ENCODE peak calls at places on chromosomes 2 and 18, in eight cellular contexts. One of them, this sample, is unnamed.

GRCh38 chr2:97911210-97911921 is 84.4 kb downstream of the TMEM131 start:
- DNase-seq in bronchial epithelial cell: peak; percentile 49
- DNase-seq in psoas muscle: no peak
- DNase-seq in right lobe of liver: no peak
- DNase-seq in aorta: no peak
- DNase-seq in NT2/D1: no peak
- DNase-seq in uterus: no peak
- DNase-seq in cardiac muscle cell: no peak
- DNase-seq in this sample: no peak

GRCh38 chr2:17792515-17792914 is 23.7 kb upstream of the MSGN1 start:
- DNase-seq in aorta: no peak
- DNase-seq in psoas muscle: no peak
- DNase-seq in uterus: no peak
- DNase-seq in cardiac muscle cell: no peak
- DNase-seq in right lobe of liver: no peak
- DNase-seq in bronchial epithelial cell: no peak
- DNase-seq in NT2/D1: no peak
- DNase-seq in this sample: no peak

GRCh38 chr2:188522517-188522916 is 230.8 kb downstream of the GULP1 start:
- DNase-seq in uterus: no peak
- DNase-seq in bronchial epithelial cell: peak; percentile 27
- DNase-seq in aorta: no peak
- DNase-seq in right lobe of liver: no peak
- DNase-seq in cardiac muscle cell: no peak
- DNase-seq in psoas muscle: no peak
- DNase-seq in NT2/D1: no peak
- DNase-seq in this sample: no peak

GRCh38 chr2:218991674-218992168 is 1.5 kb downstream of the CRYBA2 start:
- DNase-seq in bronchial epithelial cell: peak; percentile 30
- DNase-seq in uterus: no peak
- DNase-seq in NT2/D1: no peak
- DNase-seq in right lobe of liver: no peak
- DNase-seq in aorta: no peak
- DNase-seq in psoas muscle: peak; percentile 18
- DNase-seq in cardiac muscle cell: peak; percentile 37
- DNase-seq in this sample: peak; percentile 72

GRCh38 chr2:186518945-186519344 is 32.9 kb downstream of the ZC3H15 start:
- DNase-seq in aorta: no peak
- DNase-seq in bronchial epithelial cell: peak; percentile 81
- DNase-seq in uterus: no peak
- DNase-seq in NT2/D1: no peak
- DNase-seq in psoas muscle: no peak
- DNase-seq in cardiac muscle cell: no peak
- DNase-seq in right lobe of liver: no peak
- DNase-seq in this sample: no peak

GRCh38 chr18:12079504-12080237 is 14.0 kb upstream of the ANKRD62 start:
- DNase-seq in uterus: peak; percentile 11
- DNase-seq in bronchial epithelial cell: no peak
- DNase-seq in right lobe of liver: no peak
- DNase-seq in NT2/D1: no peak
- DNase-seq in aorta: peak; percentile 54
- DNase-seq in cardiac muscle cell: no peak
- DNase-seq in psoas muscle: no peak
- DNase-seq in this sample: no peak

GRCh38 chr2:23363831-23364230 is 21.1 kb upstream of the KLHL29 start:
- DNase-seq in bronchial epithelial cell: peak; percentile 39
- DNase-seq in uterus: no peak
- DNase-seq in NT2/D1: peak; percentile 63
- DNase-seq in right lobe of liver: no peak
- DNase-seq in psoas muscle: no peak
- DNase-seq in aorta: no peak
- DNase-seq in cardiac muscle cell: no peak
- DNase-seq in this sample: no peak

GRCh38 chr2:192313773-192314172 is 119.0 kb upstream of the TMEFF2 start:
- DNase-seq in aorta: no peak
- DNase-seq in cardiac muscle cell: no peak
- DNase-seq in bronchial epithelial cell: no peak
- DNase-seq in psoas muscle: no peak
- DNase-seq in uterus: no peak
- DNase-seq in right lobe of liver: no peak
- DNase-seq in NT2/D1: no peak
- DNase-seq in this sample: no peak

GRCh38 chr18:37481491-37481890 is 84.1 kb downstream of the CELF4 start:
- DNase-seq in cardiac muscle cell: no peak
- DNase-seq in uterus: no peak
- DNase-seq in NT2/D1: no peak
- DNase-seq in right lobe of liver: no peak
- DNase-seq in aorta: no peak
- DNase-seq in bronchial epithelial cell: peak; percentile 87
- DNase-seq in psoas muscle: no peak
- DNase-seq in this sample: no peak

GRCh38 chr2:25491966-25492532 is 150.3 kb upstream of the DNMT3A start:
- DNase-seq in uterus: no peak
- DNase-seq in bronchial epithelial cell: peak; percentile 79
- DNase-seq in cardiac muscle cell: no peak
- DNase-seq in aorta: no peak
- DNase-seq in right lobe of liver: no peak
- DNase-seq in psoas muscle: no peak
- DNase-seq in NT2/D1: no peak
- DNase-seq in this sample: no peak

GRCh38 chr18:7273301-7273911 is 42.5 kb downstream of the LRRC30 start:
- DNase-seq in uterus: peak; percentile 76
- DNase-seq in NT2/D1: no peak
- DNase-seq in psoas muscle: peak; percentile 75
- DNase-seq in cardiac muscle cell: no peak
- DNase-seq in right lobe of liver: peak; percentile 61
- DNase-seq in bronchial epithelial cell: peak; percentile 25
- DNase-seq in aorta: peak; percentile 80
- DNase-seq in this sample: no peak

GRCh38 chr2:108632748-108633147 is 86.5 kb upstream of the RANBP2 start:
- DNase-seq in bronchial epithelial cell: no peak
- DNase-seq in cardiac muscle cell: no peak
- DNase-seq in uterus: no peak
- DNase-seq in aorta: no peak
- DNase-seq in right lobe of liver: no peak
- DNase-seq in psoas muscle: no peak
- DNase-seq in NT2/D1: no peak
- DNase-seq in this sample: no peak

GRCh38 chr2:164430166-164430783 is 191.0 kb downstream of the GRB14 start:
- DNase-seq in right lobe of liver: no peak
- DNase-seq in cardiac muscle cell: peak; percentile 65
- DNase-seq in psoas muscle: no peak
- DNase-seq in NT2/D1: peak; percentile 40
- DNase-seq in aorta: no peak
- DNase-seq in uterus: no peak
- DNase-seq in bronchial epithelial cell: peak; percentile 51
- DNase-seq in this sample: peak; percentile 8

GRCh38 chr18:43571078-43571689 is 293.9 kb upstream of the SYT4 start:
- DNase-seq in cardiac muscle cell: peak; percentile 62
- DNase-seq in psoas muscle: no peak
- DNase-seq in uterus: peak; percentile 33
- DNase-seq in NT2/D1: peak; percentile 25
- DNase-seq in aorta: no peak
- DNase-seq in right lobe of liver: no peak
- DNase-seq in bronchial epithelial cell: peak; percentile 54
- DNase-seq in this sample: peak; percentile 29

GRCh38 chr2:225670111-225670974 is 270.8 kb downstream of the NYAP2 start:
- DNase-seq in bronchial epithelial cell: peak; percentile 53
- DNase-seq in aorta: no peak
- DNase-seq in psoas muscle: no peak
- DNase-seq in NT2/D1: peak; percentile 33
- DNase-seq in uterus: no peak
- DNase-seq in right lobe of liver: no peak
- DNase-seq in cardiac muscle cell: peak; percentile 49
- DNase-seq in this sample: no peak

GRCh38 chr2:2839393-2840096 is 508.5 kb upstream of the MYT1L start:
- DNase-seq in NT2/D1: no peak
- DNase-seq in aorta: no peak
- DNase-seq in right lobe of liver: no peak
- DNase-seq in cardiac muscle cell: no peak
- DNase-seq in bronchial epithelial cell: no peak
- DNase-seq in psoas muscle: no peak
- DNase-seq in uterus: no peak
- DNase-seq in this sample: no peak

GRCh38 chr18:13501896-13502295 is 224.5 kb downstream of the FAM210A start:
- DNase-seq in psoas muscle: no peak
- DNase-seq in NT2/D1: no peak
- DNase-seq in uterus: no peak
- DNase-seq in cardiac muscle cell: no peak
- DNase-seq in bronchial epithelial cell: peak; percentile 33
- DNase-seq in aorta: no peak
- DNase-seq in right lobe of liver: no peak
- DNase-seq in this sample: no peak

DNA sequence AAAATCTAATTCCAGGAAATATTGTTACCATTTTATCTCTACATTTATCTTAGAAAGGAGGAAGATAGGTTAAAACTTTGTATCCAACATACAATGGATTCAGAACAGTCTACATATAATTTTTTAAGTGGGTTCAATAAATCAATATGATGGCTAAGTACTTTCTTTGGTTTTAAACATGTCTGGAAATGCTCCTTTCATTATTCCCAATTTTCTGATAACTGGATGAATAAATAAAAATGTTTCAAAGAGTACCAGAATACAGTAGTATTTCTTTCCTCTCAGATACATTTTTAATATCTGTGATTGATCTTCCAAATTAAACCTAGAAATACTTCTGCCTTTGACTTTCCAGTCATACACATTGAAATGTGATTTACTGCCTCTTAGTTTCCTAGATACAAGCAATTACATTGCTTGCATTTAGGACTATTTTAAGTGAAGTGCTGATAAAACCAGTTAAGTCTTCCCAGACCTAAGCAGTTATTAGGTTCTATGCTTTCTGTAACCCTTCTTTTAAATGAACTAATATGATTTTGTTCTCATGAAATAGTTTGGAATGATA is 283.5 kb downstream of the CCDC178 start:
- DNase-seq in psoas muscle: no peak
- DNase-seq in cardiac muscle cell: no peak
- DNase-seq in NT2/D1: no peak
- DNase-seq in aorta: no peak
- DNase-seq in uterus: no peak
- DNase-seq in right lobe of liver: no peak
- DNase-seq in bronchial epithelial cell: no peak
- DNase-seq in this sample: no peak
- H3K4me3 ChIP-seq in psoas muscle: no peak overlapping the region
- H3K4me3 ChIP-seq in cardiac muscle cell: no peak overlapping the region
- H3K4me3 ChIP-seq in NT2/D1: no peak overlapping the region
- H3K4me3 ChIP-seq in aorta: no peak overlapping the region
- H3K4me3 ChIP-seq in uterus: no peak overlapping the region
- H3K4me3 ChIP-seq in right lobe of liver: no peak overlapping the region
- H3K4me3 ChIP-seq in bronchial epithelial cell: no peak overlapping the region
- H3K4me3 ChIP-seq in this sample: no peak overlapping the region

GRCh38 chr2:238077292-238077691 is 16.5 kb downstream of the SCLY start:
- DNase-seq in NT2/D1: no peak
- DNase-seq in bronchial epithelial cell: no peak
- DNase-seq in uterus: no peak
- DNase-seq in cardiac muscle cell: no peak
- DNase-seq in right lobe of liver: no peak
- DNase-seq in aorta: no peak
- DNase-seq in psoas muscle: no peak
- DNase-seq in this sample: no peak
- H3K36me3 ChIP-seq in NT2/D1: peaks cover 50% of the 10 kb centered on the region
- H3K36me3 ChIP-seq in bronchial epithelial cell: peaks cover 8% of the 10 kb centered on the region
- H3K36me3 ChIP-seq in uterus: no peaks in the 10 kb centered on the region
- H3K36me3 ChIP-seq in cardiac muscle cell: no peaks in the 10 kb centered on the region
- H3K36me3 ChIP-seq in right lobe of liver: peaks cover 3% of the 10 kb centered on the region
- H3K36me3 ChIP-seq in aorta: peaks cover 1% of the 10 kb centered on the region
- H3K36me3 ChIP-seq in psoas muscle: peaks cover 12% of the 10 kb centered on the region
- H3K36me3 ChIP-seq in this sample: peaks cover 9% of the 10 kb centered on the region

DNA sequence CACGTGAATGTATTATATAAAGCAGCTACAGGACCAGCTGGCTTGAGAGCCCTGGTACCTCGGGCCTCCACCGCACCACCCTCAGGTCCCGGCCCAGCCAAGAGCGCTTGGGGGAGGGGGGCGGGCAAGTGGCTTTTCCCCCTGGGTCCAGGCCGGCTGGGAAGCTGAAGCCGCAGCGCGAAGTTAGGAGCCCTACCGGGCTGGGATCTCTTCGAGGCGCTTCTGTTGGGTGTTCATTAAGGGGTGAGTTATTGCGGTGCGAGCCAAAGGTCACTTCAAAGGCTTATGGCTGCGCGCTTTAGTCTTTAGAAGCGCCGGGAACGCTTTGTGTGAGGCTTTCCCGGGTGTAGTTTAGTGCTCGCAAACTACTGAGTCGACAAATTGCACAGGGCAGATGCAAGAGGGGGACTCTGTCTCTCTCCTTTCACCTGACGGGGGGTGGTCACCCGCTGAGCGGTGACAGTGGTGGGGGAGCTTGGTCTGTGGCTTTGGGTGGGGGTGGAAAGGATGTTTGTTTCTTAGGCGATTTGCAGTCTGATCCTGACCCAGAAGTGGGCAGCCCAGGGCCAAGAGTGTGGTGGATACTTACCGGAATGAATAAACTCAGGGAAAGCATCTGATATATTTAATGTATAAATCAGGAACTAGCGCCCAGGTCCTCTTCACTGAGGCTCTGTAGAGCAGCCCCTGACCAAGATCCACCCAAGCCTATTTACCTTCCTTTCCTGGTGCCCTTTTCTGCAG is 6.0 kb downstream of the HOXD3 start:
- DNase-seq in aorta: no peak
- DNase-seq in bronchial epithelial cell: no peak
- DNase-seq in psoas muscle: no peak
- DNase-seq in NT2/D1: no peak
- DNase-seq in uterus: no peak
- DNase-seq in cardiac muscle cell: no peak
- DNase-seq in right lobe of liver: no peak
- DNase-seq in this sample: peak; percentile 61
- H3K27me3 ChIP-seq in aorta: no peaks in the 10 kb centered on the region
- H3K27me3 ChIP-seq in bronchial epithelial cell: peaks cover 78% of the 10 kb centered on the region
- H3K27me3 ChIP-seq in psoas muscle: peaks cover 7% of the 10 kb centered on the region
- H3K27me3 ChIP-seq in NT2/D1: peaks cover 100% of the 10 kb centered on the region
- H3K27me3 ChIP-seq in uterus: no peaks in the 10 kb centered on the region
- H3K27me3 ChIP-seq in cardiac muscle cell: peaks cover 100% of the 10 kb centered on the region
- H3K27me3 ChIP-seq in right lobe of liver: peaks cover 10% of the 10 kb centered on the region
- H3K27me3 ChIP-seq in this sample: peaks cover 100% of the 10 kb centered on the region

GRCh38 chr2:157262248-157262647 is 4.7 kb downstream of the GALNT5 start:
- DNase-seq in cardiac muscle cell: no peak
- DNase-seq in bronchial epithelial cell: no peak
- DNase-seq in psoas muscle: no peak
- DNase-seq in right lobe of liver: no peak
- DNase-seq in aorta: no peak
- DNase-seq in NT2/D1: no peak
- DNase-seq in uterus: no peak
- DNase-seq in this sample: no peak
- H3K4me3 ChIP-seq in cardiac muscle cell: no peak overlapping the region
- H3K4me3 ChIP-seq in bronchial epithelial cell: no peak overlapping the region
- H3K4me3 ChIP-seq in psoas muscle: no peak overlapping the region
- H3K4me3 ChIP-seq in right lobe of liver: no peak overlapping the region
- H3K4me3 ChIP-seq in aorta: no peak overlapping the region
- H3K4me3 ChIP-seq in NT2/D1: no peak overlapping the region
- H3K4me3 ChIP-seq in uterus: no peak overlapping the region
- H3K4me3 ChIP-seq in this sample: no peak overlapping the region